ENCODE peak calls at places on chromosomes 3 and 15, in five cellular contexts. B, G, Y, M and R are unnamed samples.

GRCh38 chr3:197854596-197855343 is 63.7 kb downstream of the LRCH3 start:
- DNase-seq in Y (no peak), G (peak), M (no peak), B (no peak), R (peak)

GRCh38 chr3:14773691-14774128 is 45.1 kb upstream of the FGD5 start:
- DNase-seq in G (no peak), M (no peak), B (no peak), Y (no peak), R (no peak)

GRCh38 chr15:66294157-66294931 is 976 bp downstream of the DIS3L start:
- DNase-seq in M (peak), B (no peak), Y (no peak), G (peak), R (peak)

GRCh38 chr3:31968927-31969418 is 12.1 kb downstream of the OSBPL10 start:
- DNase-seq in M (peak), G (peak), Y (no peak), B (no peak), R (peak)

GRCh38 chr15:80242132-80242769 is 9.8 kb downstream of the CTXND1 start:
- DNase-seq in B (no peak), Y (no peak), G (peak), M (peak), R (peak)

GRCh38 chr3:74348421-74348820 is 266.0 kb downstream of the CNTN3 start:
- DNase-seq in B (no peak), Y (no peak), G (no peak), M (no peak), R (no peak)

GRCh38 chr3:179969525-179969924 is 67.2 kb downstream of the PEX5L start:
- DNase-seq in G (no peak), B (no peak), Y (no peak), M (no peak), R (peak)

GRCh38 chr3:97981886-97982285 is 9.7 kb upstream of the RIOX2 start:
- DNase-seq in B (no peak), Y (no peak), M (no peak), G (no peak), R (no peak)

GRCh38 chr3:53729618-53730017 is 116.6 kb downstream of the CHDH start:
- DNase-seq in G (no peak), B (no peak), Y (no peak), M (no peak), R (no peak)

GRCh38 chr3:189975376-189975990 is 145.2 kb downstream of the P3H2 start:
- DNase-seq in M (no peak), B (no peak), Y (no peak), G (no peak), R (no peak)

GRCh38 chr3:25404569-25404968 is 23.5 kb upstream of the RARB start:
- DNase-seq in M (no peak), G (no peak), Y (no peak), B (no peak), R (no peak)

GRCh38 chr15:69679623-69680228 is 227.1 kb downstream of the RPLP1 start:
- DNase-seq in M (peak), B (no peak), G (no peak), Y (no peak), R (no peak)

GRCh38 chr15:51499379-51499976 is 123.1 kb downstream of the DMXL2 start:
- DNase-seq in Y (no peak), B (no peak), G (peak), M (peak), R (peak)

GRCh38 chr3:127349501-127350171 is 61.8 kb upstream of the PRR20G start:
- DNase-seq in Y (no peak), B (no peak), M (no peak), G (no peak), R (no peak)

GRCh38 chr15:39969871-39970270 is 36.0 kb downstream of the EIF2AK4 start:
- DNase-seq in B (no peak), Y (peak), G (peak), M (peak), R (peak)